ENCODE peak calls at places on chromosomes 2 and 18, in four cellular contexts. One of them, this sample, is unnamed.

GRCh38 chr2:241858206-241859016 is at the start of gene PDCD1:
- DNase-seq in activated naive CD4-positive, alpha-beta T cell: no peak
- DNase-seq in activated gamma-delta T cell treated with Interleukin-2 at 50 U/mL for 16 hours: no peak
- DNase-seq in NCI-H1436: no peak
- DNase-seq in this sample: no peak

GRCh38 chr18:59155140-59155539 is 15.5 kb downstream of the SEC11C start:
- DNase-seq in activated naive CD4-positive, alpha-beta T cell: no peak
- DNase-seq in NCI-H1436: no peak
- DNase-seq in activated gamma-delta T cell treated with Interleukin-2 at 50 U/mL for 16 hours: no peak
- DNase-seq in this sample: peak

GRCh38 chr2:208175843-208176160 is 12.4 kb upstream of the CRYGA start:
- DNase-seq in activated gamma-delta T cell treated with Interleukin-2 at 50 U/mL for 16 hours: no peak
- DNase-seq in NCI-H1436: no peak
- DNase-seq in activated naive CD4-positive, alpha-beta T cell: no peak
- DNase-seq in this sample: no peak

GRCh38 chr2:119282966-119283511 is 59.4 kb downstream of the STEAP3 start:
- DNase-seq in NCI-H1436: no peak
- DNase-seq in activated naive CD4-positive, alpha-beta T cell: no peak
- DNase-seq in activated gamma-delta T cell treated with Interleukin-2 at 50 U/mL for 16 hours: no peak
- DNase-seq in this sample: no peak

GRCh38 chr2:128797092-128797491 is 478.4 kb upstream of the HS6ST1 start:
- DNase-seq in NCI-H1436: no peak
- DNase-seq in activated naive CD4-positive, alpha-beta T cell: no peak
- DNase-seq in activated gamma-delta T cell treated with Interleukin-2 at 50 U/mL for 16 hours: no peak
- DNase-seq in this sample: no peak

GRCh38 chr2:237258146-237258545 is 155.8 kb downstream of the COL6A3 start:
- DNase-seq in NCI-H1436: no peak
- DNase-seq in activated gamma-delta T cell treated with Interleukin-2 at 50 U/mL for 16 hours: no peak
- DNase-seq in activated naive CD4-positive, alpha-beta T cell: no peak
- DNase-seq in this sample: no peak

GRCh38 chr2:43065036-43065435 is 161.4 kb downstream of the ZFP36L2 start:
- DNase-seq in NCI-H1436: no peak
- DNase-seq in activated naive CD4-positive, alpha-beta T cell: no peak
- DNase-seq in activated gamma-delta T cell treated with Interleukin-2 at 50 U/mL for 16 hours: no peak
- DNase-seq in this sample: no peak

GRCh38 chr18:36516258-36516657 is 218.7 kb downstream of the FHOD3 start:
- DNase-seq in NCI-H1436: no peak
- DNase-seq in activated gamma-delta T cell treated with Interleukin-2 at 50 U/mL for 16 hours: no peak
- DNase-seq in activated naive CD4-positive, alpha-beta T cell: no peak
- DNase-seq in this sample: no peak

GRCh38 chr2:182404102-182404501 is 22.7 kb downstream of the PDE1A start:
- DNase-seq in activated gamma-delta T cell treated with Interleukin-2 at 50 U/mL for 16 hours: no peak
- DNase-seq in NCI-H1436: no peak
- DNase-seq in activated naive CD4-positive, alpha-beta T cell: no peak
- DNase-seq in this sample: no peak

GRCh38 chr2:160376576-160376975 is 117.0 kb downstream of the RBMS1 start:
- DNase-seq in NCI-H1436: no peak
- DNase-seq in activated gamma-delta T cell treated with Interleukin-2 at 50 U/mL for 16 hours: no peak
- DNase-seq in activated naive CD4-positive, alpha-beta T cell: no peak
- DNase-seq in this sample: no peak

GRCh38 chr2:192960945-192961344 is 766.2 kb upstream of the TMEFF2 start:
- DNase-seq in activated gamma-delta T cell treated with Interleukin-2 at 50 U/mL for 16 hours: no peak
- DNase-seq in NCI-H1436: no peak
- DNase-seq in activated naive CD4-positive, alpha-beta T cell: no peak
- DNase-seq in this sample: no peak

GRCh38 chr2:176178807-176179271 is 9.6 kb upstream of the HOXD1 start:
- DNase-seq in NCI-H1436: no peak
- DNase-seq in activated naive CD4-positive, alpha-beta T cell: no peak
- DNase-seq in activated gamma-delta T cell treated with Interleukin-2 at 50 U/mL for 16 hours: no peak
- DNase-seq in this sample: no peak

GRCh38 chr2:171957061-171957460 is 34.8 kb downstream of the HAT1 start:
- DNase-seq in activated gamma-delta T cell treated with Interleukin-2 at 50 U/mL for 16 hours: no peak
- DNase-seq in NCI-H1436: no peak
- DNase-seq in activated naive CD4-positive, alpha-beta T cell: no peak
- DNase-seq in this sample: peak

GRCh38 chr2:219453691-219454131 is 19.1 kb downstream of the SPEG start:
- DNase-seq in activated naive CD4-positive, alpha-beta T cell: no peak
- DNase-seq in NCI-H1436: no peak
- DNase-seq in activated gamma-delta T cell treated with Interleukin-2 at 50 U/mL for 16 hours: no peak
- DNase-seq in this sample: peak

GRCh38 chr2:140589273-140589672 is 1541.5 kb downstream of the LRP1B start:
- DNase-seq in NCI-H1436: no peak
- DNase-seq in activated gamma-delta T cell treated with Interleukin-2 at 50 U/mL for 16 hours: no peak
- DNase-seq in activated naive CD4-positive, alpha-beta T cell: no peak
- DNase-seq in this sample: peak

GRCh38 chr2:98828793-98829371 is 98.0 kb upstream of the MGAT4A start:
- DNase-seq in NCI-H1436: no peak
- DNase-seq in activated naive CD4-positive, alpha-beta T cell: no peak
- DNase-seq in activated gamma-delta T cell treated with Interleukin-2 at 50 U/mL for 16 hours: no peak
- DNase-seq in this sample: no peak

GRCh38 chr2:39119732-39120520 is 925 bp downstream of the SOS1 start:
- DNase-seq in NCI-H1436: peak
- DNase-seq in activated gamma-delta T cell treated with Interleukin-2 at 50 U/mL for 16 hours: peak
- DNase-seq in activated naive CD4-positive, alpha-beta T cell: peak
- DNase-seq in this sample: peak

GRCh38 chr2:171342014-171342413 is 91.8 kb downstream of the METTL8 start:
- DNase-seq in NCI-H1436: no peak
- DNase-seq in activated naive CD4-positive, alpha-beta T cell: no peak
- DNase-seq in activated gamma-delta T cell treated with Interleukin-2 at 50 U/mL for 16 hours: no peak
- DNase-seq in this sample: peak

This sample was measured in NCI-H2227 treated with DMSO at 0.1 percent for 48 hours.